ENCODE peak calls at places on chromosomes 5 and 9, in four cellular contexts. H is AG09309, X is NCI-H460, U is KBM-7. Z is an unnamed sample.

GRCh38 chr9:6876195-6876594 is 118.4 kb downstream of the KDM4C start:
- DNase-seq in H (no peak), X (no peak), U (no peak), Z (no peak)

GRCh38 chr5:157971466-157972324 is 112.8 kb upstream of the CLINT1 start:
- DNase-seq in X (no peak), U (no peak), H (no peak), Z (peak)

GRCh38 chr5:4976918-4977317 is 163.2 kb upstream of the ADAMTS16 start:
- DNase-seq in X (no peak), H (no peak), U (no peak), Z (no peak)

GRCh38 chr9:34413229-34413852 is 36.6 kb upstream of the MYORG start:
- DNase-seq in H (no peak), U (peak), X (peak), Z (peak)

GRCh38 chr5:42993516-42994284 is 46.4 kb downstream of the ANXA2R start:
- DNase-seq in U (peak), H (no peak), X (no peak), Z (peak)

GRCh38 chr5:149838881-149839739 is 105.5 kb downstream of the PDE6A start:
- DNase-seq in U (no peak), H (no peak), X (no peak), Z (no peak)

GRCh38 chr5:172370648-172371248 is 83.6 kb downstream of the SH3PXD2B start:
- DNase-seq in H (no peak), X (peak), U (peak), Z (peak)

GRCh38 chr5:154174091-154174490 is 16.4 kb upstream of the GALNT10 start:
- DNase-seq in H (no peak), X (no peak), U (no peak), Z (no peak)

GRCh38 chr5:111548992-111549649 is 36.8 kb upstream of the STARD4 start:
- DNase-seq in H (no peak), U (no peak), X (no peak), Z (no peak)

GRCh38 chr9:86599565-86599964 is 245.4 kb upstream of the TUT7 start:
- DNase-seq in H (no peak), X (no peak), U (no peak), Z (no peak)

GRCh38 chr9:106859957-106860715 is 2.8 kb upstream of the ZNF462 start:
- DNase-seq in H (no peak), U (no peak), X (no peak), Z (no peak)

GRCh38 chr5:98839469-98840383 is 66.3 kb downstream of the RGMB start:
- DNase-seq in U (peak), X (no peak), H (no peak), Z (no peak)

GRCh38 chr9:98702835-98703385 is 5.8 kb downstream of the GABBR2 start:
- DNase-seq in H (no peak), X (no peak), U (no peak), Z (no peak)

GRCh38 chr5:2755811-2756210 is 4.3 kb upstream of the IRX2 start:
- DNase-seq in H (no peak), X (no peak), U (no peak), Z (no peak)

GRCh38 chr5:159240301-159240870 is 22.7 kb upstream of the UBLCP1 start:
- DNase-seq in H (no peak), X (peak), U (no peak), Z (peak)

GRCh38 chr5:149959406-149960236 is 937 bp upstream of the SLC26A2 start:
- DNase-seq in H (peak), X (peak), U (peak), Z (peak)